ENCODE peak calls at places on chromosomes 12 and 14, in nine cellular contexts. One of them, this sample, is unnamed.

GRCh38 chr12:125280482-125281377 is 215.5 kb downstream of the AACS start:
- DNase-seq in NCI-H1694: no peak
- DNase-seq in amniotic epithelial cell: no peak
- DNase-seq in endothelial cell: peak; percentile 36
- DNase-seq in cardiac muscle cell: no peak
- DNase-seq in ELR: no peak
- DNase-seq in PC-3: no peak
- DNase-seq in NCI-H510A treated with DMSO at 0.1 percent for 48 hours: no peak
- DNase-seq in H9: peak; percentile 97
- DNase-seq in this sample: no peak

GRCh38 chr12:39935275-39935674 is 170.6 kb downstream of the SLC2A13 start:
- DNase-seq in NCI-H1694: no peak
- DNase-seq in NCI-H510A treated with DMSO at 0.1 percent for 48 hours: no peak
- DNase-seq in endothelial cell: no peak
- DNase-seq in cardiac muscle cell: peak; percentile 67
- DNase-seq in ELR: peak; percentile 17
- DNase-seq in H9: no peak
- DNase-seq in PC-3: no peak
- DNase-seq in amniotic epithelial cell: peak; percentile 39
- DNase-seq in this sample: no peak

GRCh38 chr12:70052931-70053497 is 190.2 kb upstream of the CNOT2 start:
- DNase-seq in ELR: peak; percentile 68
- DNase-seq in NCI-H510A treated with DMSO at 0.1 percent for 48 hours: no peak
- DNase-seq in H9: no peak
- DNase-seq in PC-3: peak; percentile 88
- DNase-seq in NCI-H1694: no peak
- DNase-seq in cardiac muscle cell: peak; percentile 94
- DNase-seq in endothelial cell: no peak
- DNase-seq in amniotic epithelial cell: peak; percentile 95
- DNase-seq in this sample: peak; percentile 36

GRCh38 chr12:40105515-40106201 is at the start of gene SLC2A13:
- DNase-seq in PC-3: peak; percentile 74
- DNase-seq in NCI-H1694: no peak
- DNase-seq in H9: peak; percentile 85
- DNase-seq in ELR: peak; percentile 70
- DNase-seq in amniotic epithelial cell: peak; percentile 55
- DNase-seq in endothelial cell: peak; percentile 84
- DNase-seq in cardiac muscle cell: peak; percentile 79
- DNase-seq in NCI-H510A treated with DMSO at 0.1 percent for 48 hours: peak; percentile 20
- DNase-seq in this sample: peak; percentile 82

GRCh38 chr12:75623631-75624118 is 112.3 kb upstream of the KRR1 start:
- DNase-seq in NCI-H510A treated with DMSO at 0.1 percent for 48 hours: no peak
- DNase-seq in ELR: peak; percentile 90
- DNase-seq in endothelial cell: no peak
- DNase-seq in H9: peak; percentile 46
- DNase-seq in cardiac muscle cell: peak; percentile 68
- DNase-seq in PC-3: peak; percentile 54
- DNase-seq in amniotic epithelial cell: peak; percentile 59
- DNase-seq in NCI-H1694: no peak
- DNase-seq in this sample: no peak

GRCh38 chr12:124836759-124837158 is 26.9 kb downstream of the SCARB1 start:
- DNase-seq in cardiac muscle cell: no peak
- DNase-seq in PC-3: no peak
- DNase-seq in endothelial cell: no peak
- DNase-seq in H9: no peak
- DNase-seq in ELR: no peak
- DNase-seq in NCI-H510A treated with DMSO at 0.1 percent for 48 hours: no peak
- DNase-seq in amniotic epithelial cell: no peak
- DNase-seq in NCI-H1694: no peak
- DNase-seq in this sample: no peak

GRCh38 chr12:125794401-125794800 is 729.2 kb downstream of the AACS start:
- DNase-seq in amniotic epithelial cell: peak; percentile 6
- DNase-seq in cardiac muscle cell: no peak
- DNase-seq in NCI-H1694: no peak
- DNase-seq in ELR: no peak
- DNase-seq in NCI-H510A treated with DMSO at 0.1 percent for 48 hours: no peak
- DNase-seq in PC-3: no peak
- DNase-seq in endothelial cell: no peak
- DNase-seq in H9: no peak
- DNase-seq in this sample: no peak

GRCh38 chr14:99124482-99125104 is 147.4 kb downstream of the BCL11B start:
- DNase-seq in NCI-H510A treated with DMSO at 0.1 percent for 48 hours: no peak
- DNase-seq in H9: no peak
- DNase-seq in cardiac muscle cell: no peak
- DNase-seq in PC-3: no peak
- DNase-seq in amniotic epithelial cell: no peak
- DNase-seq in NCI-H1694: no peak
- DNase-seq in ELR: no peak
- DNase-seq in endothelial cell: peak; percentile 9
- DNase-seq in this sample: no peak

This sample was measured in left cardiac atrium.